ENCODE peak calls at places on chromosomes 1 and 21, in seven cellular contexts. A is heart left ventricle; D is H4; N is stimulated activated effector memory CD8-positive, alpha-beta T cell treated with anti-CD3 and anti-CD28 coated beads, Interleukin-12 subunit alpha, Interleukin-12 subunit beta, amount 100 ng/mL, for 72 hours; O is activated naive CD4-positive, alpha-beta T cell treated with anti-CD3 and anti-CD28 coated beads, Interleukin-2, amount 10 ng/mL, durations not matched to agents 7 days and 5 days; R is T-helper 2 cell; C is WTC11. E is an unnamed sample.

GRCh38 chr21:41766051-41766882 is 585 bp downstream of the RIPK4 start:
- DNase-seq in A (no peak), O (no peak), D (no peak), C (no peak), R (no peak), N (no peak), E (no peak)

GRCh38 chr1:93629101-93630059 is 52.3 kb downstream of the BCAR3 start:
- DNase-seq in C (no peak), N (peak), R (peak), D (peak), A (no peak), O (peak), E (no peak)

GRCh38 chr1:82395450-82395849 is 594.7 kb downstream of the ADGRL2 start:
- DNase-seq in C (no peak), N (no peak), R (no peak), O (no peak), D (no peak), A (no peak), E (no peak)

GRCh38 chr1:26537951-26538352 is 8.4 kb downstream of the RPS6KA1 start:
- DNase-seq in O (no peak), R (peak), C (peak), D (no peak), N (no peak), A (no peak), E (no peak)

GRCh38 chr1:62685431-62685859 is 2.7 kb downstream of the DOCK7 start:
- DNase-seq in N (no peak), D (no peak), A (no peak), O (no peak), R (no peak), C (no peak), E (no peak)

GRCh38 chr1:64121766-64122385 is 81.5 kb upstream of the UBE2U start:
- DNase-seq in D (no peak), A (no peak), C (no peak), R (no peak), O (no peak), N (no peak), E (no peak)

GRCh38 chr21:17270234-17270633 is 242.6 kb upstream of the CXADR start:
- DNase-seq in R (peak), D (peak), N (no peak), A (peak), O (no peak), C (no peak), E (no peak)

GRCh38 chr1:3011631-3012510 is 9.4 kb upstream of the ACTRT2 start:
- DNase-seq in O (peak), N (no peak), C (no peak), D (no peak), R (no peak), A (no peak), E (no peak)

GRCh38 chr1:57137980-57138379 is 172.2 kb upstream of the C8B start:
- DNase-seq in D (no peak), A (no peak), N (no peak), O (no peak), R (no peak), C (no peak), E (no peak)

GRCh38 chr1:58515794-58516401 is 30.6 kb downstream of the OMA1 start:
- DNase-seq in D (peak), C (no peak), N (peak), A (peak), O (peak), R (peak), E (no peak)

GRCh38 chr1:2208309-2209239 is 14.0 kb upstream of the FAAP20 start:
- DNase-seq in O (no peak), R (no peak), C (no peak), A (peak), D (peak), N (no peak), E (no peak)

GRCh38 chr21:28089599-28090421 is 902.9 kb downstream of the LTN1 start:
- DNase-seq in R (no peak), N (no peak), D (peak), A (peak), C (no peak), O (no peak), E (no peak)

GRCh38 chr1:48678684-48679083 is 98.0 kb downstream of the BEND5 start:
- DNase-seq in D (no peak), C (no peak), R (no peak), A (no peak), O (no peak), N (no peak), E (no peak)

GRCh38 chr1:8903908-8904650 is 25.6 kb upstream of the ENO1 start:
- DNase-seq in A (no peak), D (peak), O (no peak), N (no peak), C (no peak), R (no peak), E (no peak)

GRCh38 chr1:9792156-9793042 is 31.4 kb downstream of the CLSTN1 start:
- DNase-seq in N (no peak), R (no peak), A (no peak), C (peak), O (no peak), D (peak), E (no peak)

GRCh38 chr1:172766462-172766861 is 107.6 kb downstream of the FASLG start:
- DNase-seq in N (no peak), O (no peak), A (no peak), C (no peak), R (no peak), D (no peak), E (no peak)

GRCh38 chr1:183808296-183809027 is 3.5 kb downstream of the RGL1 start:
- DNase-seq in N (no peak), C (no peak), O (no peak), R (no peak), D (no peak), A (no peak), E (no peak)

GRCh38 chr1:35062518-35063196 is 16.5 kb upstream of the ZMYM1 start:
- DNase-seq in O (no peak), C (no peak), D (peak), N (no peak), R (peak), A (no peak), E (no peak)

GRCh38 chr1:167430849-167431242 is 87.5 kb downstream of the CD247 start:
- DNase-seq in A (no peak), N (no peak), R (no peak), D (no peak), C (no peak), O (no peak), E (no peak)

GRCh38 chr1:109201123-109201703 is 12.5 kb upstream of the SARS1 start:
- DNase-seq in N (peak), C (peak), A (no peak), R (peak), D (peak), O (peak), E (no peak)

GRCh38 chr1:54397090-54397591 is 9.1 kb downstream of the SSBP3 start:
- DNase-seq in C (no peak), R (no peak), A (peak), D (no peak), O (no peak), N (no peak), E (no peak)

GRCh38 chr1:112388436-112388835 is 7.6 kb upstream of the CTTNBP2NL start:
- DNase-seq in N (no peak), D (no peak), R (no peak), A (no peak), O (no peak), C (no peak), E (no peak)

GRCh38 chr1:245715970-245716369 is 561.2 kb downstream of the KIF26B start:
- DNase-seq in R (no peak), D (peak), N (no peak), O (no peak), C (no peak), A (no peak), E (no peak)

GRCh38 chr21:34846601-34847112 is 177.9 kb downstream of the CLIC6 start:
- DNase-seq in D (peak), N (no peak), O (no peak), A (no peak), C (no peak), R (no peak), E (no peak)

GRCh38 chr1:184438363-184438762 is 51.5 kb downstream of the C1orf21 start:
- DNase-seq in C (no peak), N (no peak), O (no peak), A (no peak), D (no peak), R (no peak), E (no peak)

GRCh38 chr1:71047635-71048607 is at the start of gene PTGER3:
- DNase-seq in C (peak), O (peak), N (no peak), R (peak), D (peak), A (peak), E (peak)

GRCh38 chr21:38298833-38299232 is 42.0 kb downstream of the KCNJ15 start:
- DNase-seq in A (no peak), R (no peak), O (no peak), C (no peak), D (no peak), N (no peak), E (no peak)

GRCh38 chr1:76336951-76337371 is 262.4 kb downstream of the ST6GALNAC3 start:
- DNase-seq in A (peak), D (peak), R (no peak), O (no peak), N (no peak), C (peak), E (no peak)

GRCh38 chr1:214404571-214405213 is 123.7 kb downstream of the SMYD2 start:
- DNase-seq in R (no peak), O (no peak), N (no peak), D (no peak), A (no peak), C (peak), E (no peak)

GRCh38 chr1:74773540-74773939 is 40.6 kb downstream of the TYW3 start:
- DNase-seq in C (no peak), N (no peak), O (no peak), R (no peak), A (no peak), D (no peak), E (no peak)

GRCh38 chr1:21952806-21953514 is 15.8 kb upstream of the HSPG2 start:
- DNase-seq in C (no peak), A (no peak), O (no peak), D (no peak), R (no peak), N (no peak), E (no peak)

GRCh38 chr1:168560370-168560769 is 16.0 kb upstream of the XCL1 start:
- DNase-seq in N (no peak), D (no peak), R (no peak), C (no peak), O (no peak), A (no peak), E (no peak)

GRCh38 chr1:158026641-158027040 is 33.2 kb downstream of the KIRREL1 start:
- DNase-seq in N (no peak), A (no peak), R (no peak), C (no peak), D (no peak), O (no peak), E (no peak)

GRCh38 chr1:105730701-105731100 is 1325.8 kb upstream of the PRMT6 start:
- DNase-seq in D (no peak), A (no peak), O (no peak), C (no peak), N (no peak), R (no peak), E (no peak)

GRCh38 chr21:33496345-33496744 is 4.8 kb upstream of the DNAJC28 start:
- DNase-seq in A (no peak), R (no peak), O (no peak), D (no peak), C (no peak), N (no peak), E (no peak)